ENCODE peak calls at places on chromosomes 3 and 15, in seven cellular contexts. M, S, F, C, T, A and N are unnamed samples.

GRCh38 chr3:120160050-120160449 is 65.8 kb upstream of the GSK3B start:
- DNase-seq in M (no peak), S (peak; percentile 98), F (peak; percentile 48), C (peak; percentile 65), T (peak; percentile 79), A (no peak), N (peak; percentile 73)

GRCh38 chr15:64222573-64223361 is 59.9 kb upstream of the PPIB start:
- DNase-seq in M (no peak), S (no peak), F (no peak), C (no peak), T (no peak), A (no peak), N (no peak)

GRCh38 chr15:78061963-78062427 is 15.5 kb downstream of the TBC1D2B start:
- DNase-seq in M (no peak), S (no peak), F (no peak), C (no peak), T (no peak), A (no peak), N (no peak)

GRCh38 chr15:43966646-43967045 is 139.8 kb downstream of the WDR76 start:
- DNase-seq in M (no peak), S (peak; percentile 16), F (no peak), C (no peak), T (no peak), A (no peak), N (no peak)

GRCh38 chr15:32824777-32825176 is 107.0 kb downstream of the GREM1 start:
- DNase-seq in M (no peak), S (peak; percentile 89), F (no peak), C (no peak), T (no peak), A (no peak), N (no peak)

GRCh38 chr15:75200765-75201608 is 695 bp upstream of the C15orf39 start:
- DNase-seq in M (peak; percentile 60), S (no peak), F (peak; percentile 89), C (peak; percentile 92), T (peak; percentile 89), A (no peak), N (peak; percentile 73)

GRCh38 chr15:39127925-39128617 is 452.8 kb upstream of the THBS1 start:
- DNase-seq in M (no peak), S (peak; percentile 88), F (no peak), C (peak; percentile 27), T (no peak), A (no peak), N (no peak)

GRCh38 chr15:35545316-35545824 is 595 bp downstream of the DPH6 start:
- DNase-seq in M (peak; percentile 5), S (peak; percentile 38), F (peak; percentile 60), C (peak; percentile 60), T (peak; percentile 71), A (peak; percentile 38), N (peak; percentile 31)

GRCh38 chr3:140434261-140434905 is 243.5 kb upstream of the TRIM42 start:
- DNase-seq in M (no peak), S (no peak), F (no peak), C (no peak), T (no peak), A (no peak), N (no peak)

GRCh38 chr3:136070334-136070733 is 104.8 kb downstream of the PPP2R3A start:
- DNase-seq in M (no peak), S (peak; percentile 87), F (no peak), C (no peak), T (no peak), A (no peak), N (no peak)

GRCh38 chr15:37253877-37254276 is 153.5 kb upstream of the MEIS2 start:
- DNase-seq in M (no peak), S (no peak), F (no peak), C (no peak), T (no peak), A (no peak), N (no peak)

GRCh38 chr15:70062321-70062956 is 35.3 kb downstream of the TLE3 start:
- DNase-seq in M (no peak), S (peak; percentile 96), F (peak; percentile 88), C (peak; percentile 76), T (peak; percentile 63), A (no peak), N (peak; percentile 43)

GRCh38 chr3:179969525-179969924 is 67.2 kb downstream of the PEX5L start:
- DNase-seq in M (no peak), S (peak; percentile 0), F (no peak), C (peak; percentile 24), T (no peak), A (no peak), N (no peak)

GRCh38 chr15:74382004-74382816 is 14.8 kb upstream of the CYP11A1 start:
- DNase-seq in M (no peak), S (peak; percentile 72), F (peak; percentile 94), C (peak; percentile 87), T (peak; percentile 93), A (peak; percentile 94), N (peak; percentile 91)

GRCh38 chr15:57866149-57866736 is 159.7 kb downstream of the POLR2M start:
- DNase-seq in M (peak; percentile 2), S (peak; percentile 10), F (peak; percentile 81), C (peak; percentile 67), T (peak; percentile 81), A (peak; percentile 83), N (peak; percentile 78)

GRCh38 chr3:186461141-186461540 is 83.0 kb downstream of the CRYGS start:
- DNase-seq in M (no peak), S (peak; percentile 34), F (no peak), C (no peak), T (no peak), A (no peak), N (no peak)

GRCh38 chr3:122310361-122310760 is 14.7 kb upstream of the CSTA start:
- DNase-seq in M (no peak), S (no peak), F (peak; percentile 50), C (peak; percentile 44), T (no peak), A (no peak), N (no peak)

GRCh38 chr15:79042213-79042928 is 48.2 kb downstream of the RASGRF1 start:
- DNase-seq in M (no peak), S (no peak), F (no peak), C (no peak), T (no peak), A (no peak), N (no peak)

GRCh38 chr15:33031324-33031736 is 163.2 kb downstream of the FMN1 start:
- DNase-seq in M (no peak), S (peak; percentile 87), F (no peak), C (peak; percentile 33), T (no peak), A (no peak), N (no peak)

DNA sequence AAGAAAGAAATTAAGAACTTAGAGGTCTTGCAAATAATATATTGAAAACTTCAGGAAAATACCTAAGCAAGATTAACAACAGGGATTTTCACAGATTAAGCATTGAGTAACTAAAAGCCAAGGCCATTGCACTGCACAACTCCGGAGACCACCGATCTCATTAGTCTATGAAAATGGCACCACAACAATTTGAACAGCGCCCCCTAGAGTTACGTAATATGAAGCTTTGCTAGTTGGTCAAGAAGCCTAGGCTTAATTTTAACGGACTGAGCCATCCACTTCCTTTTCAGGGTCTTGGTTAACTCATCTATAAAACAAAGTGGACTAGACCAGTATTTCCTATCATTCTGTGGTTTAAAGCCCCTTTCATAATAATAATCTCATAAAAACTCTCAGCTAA is 24.8 kb downstream of the TMEM212 start:
- DNase-seq in M (no peak), S (no peak), F (no peak), C (no peak), T (no peak), A (no peak), N (no peak)
- TF ChIP-seq CTCF in M (peak; percentile 41), S (peak; percentile 6), F (no peak), C (no peak), T (peak; percentile 28), A (peak; percentile 75), N (no peak)

DNA sequence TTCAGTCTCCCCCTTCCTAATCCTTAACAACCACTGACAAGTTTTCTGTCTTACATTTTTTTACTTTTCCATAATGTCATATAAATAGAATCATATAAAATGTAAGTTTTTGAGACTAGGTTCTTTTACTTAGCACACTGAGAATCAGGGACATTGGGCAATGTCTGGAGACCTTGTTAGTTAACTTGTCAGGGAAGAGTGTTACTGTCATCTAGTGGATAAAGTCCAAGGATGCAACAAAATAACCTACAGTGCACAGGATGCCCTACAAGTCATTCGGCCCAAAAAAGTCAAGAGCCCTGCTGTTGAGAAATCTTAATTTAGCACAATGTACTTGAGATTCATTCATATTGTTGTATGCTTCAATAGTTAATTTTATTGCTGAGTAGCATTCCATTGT is 95.6 kb upstream of the MCTP2 start:
- DNase-seq in M (no peak), S (no peak), F (no peak), C (no peak), T (no peak), A (no peak), N (no peak)
- TF ChIP-seq CTCF in M (peak; percentile 29), S (no peak), F (no peak), C (no peak), T (no peak), A (no peak), N (no peak)

DNA sequence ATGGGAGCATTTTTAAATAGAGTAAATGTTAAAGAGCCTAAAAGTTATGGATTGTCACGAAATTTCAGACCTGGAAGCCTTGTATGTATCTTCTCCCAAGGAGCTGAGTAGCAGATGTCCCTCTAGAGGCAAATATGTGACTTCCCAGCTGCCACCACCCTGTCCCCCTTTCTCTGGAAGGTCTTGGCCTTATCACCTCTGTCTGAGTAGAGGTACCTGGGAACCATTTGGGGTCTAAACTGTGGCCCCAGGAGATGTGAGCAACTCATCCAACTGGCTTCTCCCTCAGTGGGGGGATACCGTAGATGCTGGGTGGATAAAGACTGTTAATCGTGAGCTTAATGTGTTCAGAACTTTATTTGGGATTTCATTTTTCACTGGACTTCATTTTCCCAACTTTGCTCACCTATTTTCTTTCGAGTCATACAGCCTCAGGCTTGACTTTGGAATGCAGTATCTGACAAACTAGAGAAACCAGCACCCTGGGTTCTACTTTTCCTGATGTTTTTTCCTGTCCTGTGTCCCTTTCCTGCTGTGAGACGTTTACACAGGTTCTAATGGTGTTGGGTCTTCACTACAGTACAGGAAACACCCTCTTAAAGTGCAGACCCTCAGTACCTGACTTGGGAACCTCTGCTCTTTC is 53.3 kb upstream of the CCR4 start:
- DNase-seq in M (no peak), S (no peak), F (no peak), C (no peak), T (no peak), A (no peak), N (no peak)
- TF ChIP-seq CTCF in M (no peak), S (no peak), F (no peak), C (no peak), T (no peak), A (no peak), N (no peak)

GRCh38 chr15:60809375-60809774 is 330.4 kb upstream of the ICE2 start:
- DNase-seq in M (no peak), S (no peak), F (no peak), C (no peak), T (no peak), A (no peak), N (no peak)

GRCh38 chr15:60804551-60804950 is 325.6 kb upstream of the ICE2 start:
- DNase-seq in M (no peak), S (no peak), F (no peak), C (no peak), T (no peak), A (no peak), N (no peak)

GRCh38 chr15:60801336-60801735 is 322.4 kb upstream of the ICE2 start:
- DNase-seq in M (no peak), S (no peak), F (no peak), C (no peak), T (no peak), A (no peak), N (no peak)

GRCh38 chr15:60803059-60803458 is 324.1 kb upstream of the ICE2 start:
- DNase-seq in M (no peak), S (no peak), F (no peak), C (no peak), T (no peak), A (no peak), N (no peak)

GRCh38 chr15:60804986-60805949 is 326.3 kb upstream of the ICE2 start:
- DNase-seq in M (no peak), S (no peak), F (no peak), C (peak; percentile 43), T (no peak), A (peak; percentile 10), N (no peak)
- TF ChIP-seq CTCF in M (no peak), S (no peak), F (no peak), C (no peak), T (no peak), A (no peak), N (no peak)